ENCODE peak calls at places on chromosomes 2 and 18, in six cellular contexts. N is OCI-LY7; S is WERI-Rb-1; B is GOT3; P is naive thymus-derived CD4-positive, alpha-beta T cell; H is posterior vena cava. Y is an unnamed sample.

GRCh38 chr18:28581503-28582169 is 404.7 kb upstream of the CDH2 start:
- DNase-seq in N (no peak), S (no peak), B (peak), P (no peak), H (no peak), Y (no peak)

GRCh38 chr18:48551100-48551499 is 12.3 kb downstream of the CTIF start:
- DNase-seq in N (no peak), S (no peak), B (no peak), P (no peak), H (no peak), Y (no peak)

GRCh38 chr2:215918901-215919585 is 94.3 kb downstream of the MREG start:
- DNase-seq in N (no peak), S (no peak), B (no peak), P (no peak), H (no peak), Y (no peak)

GRCh38 chr18:63237486-63237885 is 82.1 kb downstream of the BCL2 start:
- DNase-seq in N (no peak), S (no peak), B (no peak), P (no peak), H (no peak), Y (no peak)

GRCh38 chr2:40147360-40147759 is 304.5 kb downstream of the SLC8A1 start:
- DNase-seq in N (no peak), S (no peak), B (no peak), P (no peak), H (no peak), Y (no peak)

GRCh38 chr2:39932198-39932597 is 153.1 kb upstream of the THUMPD2 start:
- DNase-seq in N (no peak), S (no peak), B (no peak), P (no peak), H (no peak), Y (no peak)

GRCh38 chr2:200490001-200490400 is 19.9 kb downstream of the KCTD18 start:
- DNase-seq in N (no peak), S (no peak), B (no peak), P (no peak), H (no peak), Y (no peak)

GRCh38 chr18:5066380-5066977 is 130.6 kb downstream of the AKAIN1 start:
- DNase-seq in N (peak), S (peak), B (no peak), P (no peak), H (no peak), Y (no peak)

GRCh38 chr18:8517276-8517675 is 92.0 kb upstream of the RAB12 start:
- DNase-seq in N (no peak), S (no peak), B (no peak), P (no peak), H (no peak), Y (no peak)

GRCh38 chr2:201244829-201245228 is 15.5 kb upstream of the CASP8 start:
- DNase-seq in N (no peak), S (no peak), B (no peak), P (no peak), H (no peak), Y (no peak)

GRCh38 chr18:55509631-55510372 is 78.2 kb downstream of the TCF4 start:
- DNase-seq in N (peak), S (no peak), B (no peak), P (no peak), H (no peak), Y (no peak)

GRCh38 chr2:171086352-171087290 is 74.1 kb downstream of the TLK1 start:
- DNase-seq in N (peak), S (peak), B (no peak), P (peak), H (no peak), Y (peak)

GRCh38 chr2:54984476-54984875 is 65.8 kb downstream of the RTN4 start:
- DNase-seq in N (no peak), S (no peak), B (no peak), P (no peak), H (no peak), Y (no peak)

GRCh38 chr2:9095690-9096089 is 92.2 kb upstream of the MBOAT2 start:
- DNase-seq in N (no peak), S (no peak), B (no peak), P (no peak), H (peak), Y (peak)

GRCh38 chr2:20138696-20139095 is 86.2 kb downstream of the SDC1 start:
- DNase-seq in N (no peak), S (no peak), B (no peak), P (no peak), H (no peak), Y (no peak)

GRCh38 chr18:12091742-12092141 is 1.9 kb upstream of the ANKRD62 start:
- DNase-seq in N (no peak), S (no peak), B (no peak), P (no peak), H (no peak), Y (no peak)

GRCh38 chr2:230319211-230319862 is 7.7 kb upstream of the SP140L start:
- DNase-seq in N (peak), S (no peak), B (no peak), P (peak), H (no peak), Y (no peak)

GRCh38 chr18:24695168-24695567 is 234.7 kb downstream of the HRH4 start:
- DNase-seq in N (no peak), S (no peak), B (no peak), P (no peak), H (no peak), Y (no peak)

GRCh38 chr2:166520604-166521003 is 26.6 kb upstream of the SCN7A start:
- DNase-seq in N (no peak), S (no peak), B (no peak), P (no peak), H (no peak), Y (no peak)

GRCh38 chr18:69469444-69469919 is 68.8 kb downstream of the DOK6 start:
- DNase-seq in N (no peak), S (peak), B (no peak), P (no peak), H (no peak), Y (no peak)

GRCh38 chr2:62597323-62597722 is 91.3 kb upstream of the TMEM17 start:
- DNase-seq in N (no peak), S (no peak), B (no peak), P (no peak), H (no peak), Y (no peak)

GRCh38 chr2:181178823-181179412 is 198.5 kb downstream of the UBE2E3 start:
- DNase-seq in N (peak), S (peak), B (no peak), P (peak), H (no peak), Y (no peak)

GRCh38 chr2:48607307-48608014 is 10.2 kb upstream of the GTF2A1L start:
- DNase-seq in N (no peak), S (no peak), B (no peak), P (no peak), H (no peak), Y (no peak)

GRCh38 chr2:132037527-132038178 is 124.1 kb downstream of the ANKRD30BL start:
- DNase-seq in N (peak), S (peak), B (no peak), P (no peak), H (peak), Y (peak)

GRCh38 chr2:168874368-168875005 is 15.7 kb downstream of the SPC25 start:
- DNase-seq in N (no peak), S (no peak), B (no peak), P (no peak), H (no peak), Y (no peak)

GRCh38 chr18:13500227-13500865 is 226.0 kb downstream of the FAM210A start:
- DNase-seq in N (no peak), S (no peak), B (no peak), P (no peak), H (no peak), Y (no peak)

GRCh38 chr2:26401739-26402541 is at the start of gene DRC1:
- DNase-seq in N (no peak), S (no peak), B (peak), P (no peak), H (peak), Y (peak)

GRCh38 chr2:217735899-217736298 is 266.9 kb downstream of the TNS1 start:
- DNase-seq in N (no peak), S (no peak), B (no peak), P (no peak), H (no peak), Y (no peak)